ENCODE peak calls at places on chromosome 21, in ten cellular contexts. P is WTC11, T is endodermal cell, E is astrocyte, S is GM20000, U is AG04450, C is GM12865, Q is H9, B is fibroblast of lung, M is endothelial cell. H is an unnamed sample.

GRCh38 chr21:45461369-45461750 is 56.4 kb downstream of the COL18A1 start:
- DNase-seq in P (no peak), T (no peak), E (no peak), S (no peak), U (no peak), C (no peak), Q (no peak), B (no peak), M (no peak), H (no peak)

GRCh38 chr21:29170935-29171334 is 40.5 kb downstream of the MAP3K7CL start:
- DNase-seq in P (no peak), T (no peak), E (no peak), S (no peak), U (no peak), C (no peak), Q (no peak), B (no peak), M (no peak), H (no peak)

GRCh38 chr21:39666681-39667315 is 54.1 kb downstream of the B3GALT5 start:
- DNase-seq in P (no peak), T (peak), E (no peak), S (no peak), U (no peak), C (no peak), Q (no peak), B (no peak), M (no peak), H (no peak)

GRCh38 chr21:38769253-38769780 is 36.4 kb upstream of the ETS2 start:
- DNase-seq in P (no peak), T (no peak), E (peak), S (no peak), U (peak), C (no peak), Q (no peak), B (peak), M (no peak), H (no peak)

GRCh38 chr21:26167593-26167992 is 3.0 kb downstream of the APP start:
- DNase-seq in P (no peak), T (no peak), E (no peak), S (no peak), U (no peak), C (no peak), Q (no peak), B (no peak), M (no peak), H (no peak)

GRCh38 chr21:15631342-15631741 is 98.4 kb upstream of the USP25 start:
- DNase-seq in P (no peak), T (no peak), E (peak), S (no peak), U (peak), C (no peak), Q (no peak), B (peak), M (no peak), H (no peak)

GRCh38 chr21:26135520-26135919 is 35.0 kb downstream of the APP start:
- DNase-seq in P (no peak), T (no peak), E (no peak), S (no peak), U (no peak), C (no peak), Q (no peak), B (no peak), M (no peak), H (no peak)

GRCh38 chr21:45228171-45228641 is 59.5 kb downstream of the POFUT2 start:
- DNase-seq in P (no peak), T (no peak), E (peak), S (no peak), U (peak), C (no peak), Q (no peak), B (peak), M (no peak), H (no peak)

GRCh38 chr21:27700974-27701614 is 734.2 kb upstream of the ADAMTS5 start:
- DNase-seq in P (peak), T (peak), E (peak), S (peak), U (peak), C (peak), Q (peak), B (peak), M (peak), H (peak)

GRCh38 chr21:39610705-39611104 is 2.0 kb upstream of the B3GALT5 start:
- DNase-seq in P (peak), T (peak), E (no peak), S (no peak), U (no peak), C (no peak), Q (peak), B (no peak), M (no peak), H (no peak)

GRCh38 chr21:30480145-30480544 is at the start of gene KRTAP19-1:
- DNase-seq in P (no peak), T (no peak), E (no peak), S (no peak), U (no peak), C (no peak), Q (no peak), B (no peak), M (no peak), H (no peak)

GRCh38 chr21:33039542-33039941 is 13.8 kb downstream of the OLIG2 start:
- DNase-seq in P (no peak), T (no peak), E (no peak), S (no peak), U (no peak), C (no peak), Q (no peak), B (no peak), M (no peak), H (no peak)

GRCh38 chr21:46229133-46229922 is 754 bp upstream of the LSS start:
- DNase-seq in P (no peak), T (no peak), E (no peak), S (peak), U (no peak), C (peak), Q (no peak), B (no peak), M (no peak), H (no peak)

GRCh38 chr21:36125513-36126121 is 9.3 kb upstream of the CBR3 start:
- DNase-seq in P (peak), T (peak), E (peak), S (peak), U (no peak), C (peak), Q (no peak), B (peak), M (peak), H (peak)

GRCh38 chr21:25080706-25081495 is 526.4 kb downstream of the MRPL39 start:
- DNase-seq in P (no peak), T (no peak), E (peak), S (no peak), U (no peak), C (no peak), Q (no peak), B (peak), M (no peak), H (no peak)

GRCh38 chr21:38888956-38889605 is 83.4 kb downstream of the ETS2 start:
- DNase-seq in P (no peak), T (no peak), E (peak), S (no peak), U (no peak), C (no peak), Q (no peak), B (peak), M (no peak), H (no peak)

GRCh38 chr21:45130324-45130774 is 56.0 kb downstream of the ADARB1 start:
- DNase-seq in P (no peak), T (no peak), E (peak), S (peak), U (no peak), C (no peak), Q (no peak), B (peak), M (no peak), H (no peak)

GRCh38 chr21:32566990-32567389 is 18.3 kb downstream of the TCP10L start:
- DNase-seq in P (no peak), T (no peak), E (no peak), S (no peak), U (no peak), C (no peak), Q (no peak), B (no peak), M (no peak), H (no peak)

GRCh38 chr21:36065497-36066036 is 4.3 kb upstream of the CBR1 start:
- DNase-seq in P (no peak), T (no peak), E (peak), S (no peak), U (no peak), C (peak), Q (no peak), B (peak), M (no peak), H (no peak)

GRCh38 chr21:17467392-17467791 is 45.5 kb upstream of the CXADR start:
- DNase-seq in P (no peak), T (no peak), E (no peak), S (no peak), U (no peak), C (no peak), Q (no peak), B (peak), M (no peak), H (no peak)

GRCh38 chr21:27101533-27101932 is 134.6 kb upstream of the ADAMTS5 start:
- DNase-seq in P (no peak), T (no peak), E (no peak), S (no peak), U (no peak), C (no peak), Q (no peak), B (peak), M (no peak), H (no peak)

GRCh38 chr21:28704746-28705145 is 287.9 kb downstream of the LTN1 start:
- DNase-seq in P (no peak), T (no peak), E (peak), S (no peak), U (no peak), C (no peak), Q (no peak), B (peak), M (no peak), H (no peak)

GRCh38 chr21:36470294-36470693 is 9.6 kb downstream of the CLDN14 start:
- DNase-seq in P (peak), T (peak), E (no peak), S (no peak), U (no peak), C (no peak), Q (peak), B (no peak), M (no peak), H (no peak)

GRCh38 chr21:45471229-45472052 is 66.5 kb downstream of the COL18A1 start:
- DNase-seq in P (no peak), T (no peak), E (peak), S (no peak), U (peak), C (no peak), Q (no peak), B (peak), M (no peak), H (no peak)

GRCh38 chr21:38249879-38250278 is 6.9 kb upstream of the KCNJ15 start:
- DNase-seq in P (no peak), T (no peak), E (no peak), S (no peak), U (no peak), C (no peak), Q (no peak), B (no peak), M (no peak), H (no peak)

GRCh38 chr21:36700961-36701911 is 2.3 kb downstream of the SIM2 start:
- DNase-seq in P (peak), T (peak), E (no peak), S (peak), U (no peak), C (no peak), Q (peak), B (no peak), M (peak), H (peak)

GRCh38 chr21:28444567-28444966 is 548.1 kb downstream of the LTN1 start:
- DNase-seq in P (no peak), T (no peak), E (no peak), S (no peak), U (no peak), C (no peak), Q (no peak), B (no peak), M (no peak), H (no peak)

GRCh38 chr21:46033410-46034404 is 52.1 kb downstream of the COL6A1 start:
- DNase-seq in P (no peak), T (no peak), E (no peak), S (no peak), U (peak), C (no peak), Q (no peak), B (peak), M (no peak), H (no peak)

GRCh38 chr21:37871121-37871862 is 45.0 kb downstream of the KCNJ6 start:
- DNase-seq in P (no peak), T (no peak), E (peak), S (no peak), U (peak), C (no peak), Q (no peak), B (peak), M (no peak), H (no peak)

GRCh38 chr21:16488042-16488441 is 758.3 kb downstream of the USP25 start:
- DNase-seq in P (no peak), T (no peak), E (no peak), S (no peak), U (no peak), C (no peak), Q (no peak), B (no peak), M (no peak), H (no peak)

GRCh38 chr21:21018841-21019240 is 20.6 kb downstream of the NCAM2 start:
- DNase-seq in P (no peak), T (no peak), E (peak), S (no peak), U (no peak), C (no peak), Q (no peak), B (no peak), M (no peak), H (no peak)

GRCh38 chr21:46009951-46010655 is 28.5 kb downstream of the COL6A1 start:
- DNase-seq in P (no peak), T (peak), E (no peak), S (no peak), U (no peak), C (no peak), Q (peak), B (no peak), M (no peak), H (no peak)

GRCh38 chr21:37582613-37583012 is 216.0 kb downstream of the DYRK1A start:
- DNase-seq in P (no peak), T (peak), E (peak), S (peak), U (peak), C (peak), Q (no peak), B (peak), M (peak), H (peak)

GRCh38 chr21:28235169-28235892 is 757.3 kb downstream of the LTN1 start:
- DNase-seq in P (peak), T (peak), E (no peak), S (no peak), U (no peak), C (peak), Q (peak), B (no peak), M (no peak), H (no peak)

GRCh38 chr21:17462276-17462981 is 50.4 kb upstream of the CXADR start:
- DNase-seq in P (no peak), T (no peak), E (peak), S (no peak), U (no peak), C (no peak), Q (no peak), B (no peak), M (no peak), H (no peak)

GRCh38 chr21:41460578-41461527 is 34.8 kb downstream of the MX1 start:
- DNase-seq in P (peak), T (peak), E (no peak), S (peak), U (peak), C (peak), Q (peak), B (peak), M (peak), H (peak)
- TF ChIP-seq CTCF in P (no peak), T (peak), E (peak), S (peak), U (peak), C (peak), Q (peak), B (peak), M (peak), H (peak)

GRCh38 chr21:34075760-34076159 is 2.4 kb downstream of the MRPS6 start:
- DNase-seq in P (no peak), T (no peak), E (no peak), S (no peak), U (no peak), C (no peak), Q (no peak), B (peak), M (no peak), H (no peak)

GRCh38 chr21:34073032-34073748 is at the start of the genes MRPS6 and SLC5A3:
- DNase-seq in P (peak), T (peak), E (peak), S (peak), U (peak), C (peak), Q (peak), B (peak), M (peak), H (peak)

GRCh38 chr21:34075099-34075425 is 1.7 kb downstream of the MRPS6 start:
- DNase-seq in P (no peak), T (no peak), E (no peak), S (no peak), U (no peak), C (no peak), Q (no peak), B (no peak), M (no peak), H (no peak)

GRCh38 chr21:34073749-34074282 is 438 bp downstream of the MRPS6 start:
- DNase-seq in P (peak), T (peak), E (no peak), S (peak), U (no peak), C (peak), Q (no peak), B (no peak), M (peak), H (peak)

GRCh38 chr21:34074283-34075098 is 1.1 kb downstream of the MRPS6 start:
- DNase-seq in P (peak), T (peak), E (no peak), S (no peak), U (no peak), C (peak), Q (no peak), B (peak), M (peak), H (no peak)
- TF ChIP-seq CTCF in P (no peak), T (peak), E (no peak), S (no peak), U (no peak), C (no peak), Q (peak), B (no peak), M (no peak), H (no peak)

DNA sequence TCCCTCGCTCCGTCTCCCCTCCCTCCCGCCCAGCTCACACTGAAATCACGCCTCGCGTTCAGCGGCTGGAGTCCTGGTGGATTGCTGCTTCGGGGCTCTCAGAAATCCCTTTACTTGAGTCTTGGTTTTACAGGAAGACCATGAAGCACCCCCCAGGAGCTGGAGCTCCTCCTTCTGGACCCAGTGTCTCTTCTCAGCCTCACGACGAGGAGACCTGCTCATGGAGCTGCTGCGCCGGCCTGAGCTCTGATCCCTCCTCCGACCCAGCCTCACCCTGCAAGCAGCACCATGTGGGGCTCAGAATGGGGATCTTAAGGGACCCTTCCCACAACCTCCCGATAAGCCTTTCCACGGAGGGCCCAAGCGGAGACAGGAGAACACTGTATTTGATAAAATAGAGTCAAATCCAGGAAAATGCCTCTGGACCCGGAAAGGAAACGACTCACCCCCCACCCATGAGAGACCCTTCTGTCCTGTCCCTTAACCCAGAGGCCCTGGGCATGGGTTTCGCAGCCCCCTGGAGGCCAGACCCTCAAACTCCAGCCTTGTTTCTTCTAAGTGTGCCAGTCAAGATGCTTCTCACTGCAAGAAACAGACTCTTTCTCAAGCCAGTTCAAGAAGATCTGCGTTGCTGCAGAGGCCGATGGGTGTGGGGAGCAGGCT is 26.0 kb downstream of the PDE9A start:
- DNase-seq in P (peak), T (peak), E (no peak), S (no peak), U (no peak), C (no peak), Q (no peak), B (no peak), M (no peak), H (no peak)
- TF ChIP-seq CTCF in P (no peak), T (peak), E (no peak), S (no peak), U (no peak), C (no peak), Q (peak), B (no peak), M (no peak), H (no peak)

GRCh38 chr21:34352556-34352955 is 11.2 kb upstream of the KCNE2 start:
- DNase-seq in P (no peak), T (peak), E (no peak), S (no peak), U (no peak), C (no peak), Q (no peak), B (no peak), M (no peak), H (no peak)

GRCh38 chr21:34354836-34355235 is 9.0 kb upstream of the KCNE2 start:
- DNase-seq in P (no peak), T (peak), E (no peak), S (no peak), U (no peak), C (no peak), Q (no peak), B (no peak), M (no peak), H (no peak)

GRCh38 chr21:34355570-34355969 is 8.2 kb upstream of the KCNE2 start:
- DNase-seq in P (no peak), T (peak), E (no peak), S (no peak), U (no peak), C (no peak), Q (no peak), B (no peak), M (no peak), H (no peak)

GRCh38 chr21:34348890-34349519 is 14.8 kb upstream of the KCNE2 start:
- DNase-seq in P (no peak), T (no peak), E (no peak), S (no peak), U (no peak), C (no peak), Q (no peak), B (no peak), M (no peak), H (no peak)

GRCh38 chr21:34351786-34352241 is 12.0 kb upstream of the KCNE2 start:
- DNase-seq in P (no peak), T (peak), E (no peak), S (peak), U (no peak), C (peak), Q (no peak), B (peak), M (peak), H (peak)
- TF ChIP-seq CTCF in P (peak), T (peak), E (peak), S (peak), U (peak), C (peak), Q (peak), B (peak), M (peak), H (peak)

DNA sequence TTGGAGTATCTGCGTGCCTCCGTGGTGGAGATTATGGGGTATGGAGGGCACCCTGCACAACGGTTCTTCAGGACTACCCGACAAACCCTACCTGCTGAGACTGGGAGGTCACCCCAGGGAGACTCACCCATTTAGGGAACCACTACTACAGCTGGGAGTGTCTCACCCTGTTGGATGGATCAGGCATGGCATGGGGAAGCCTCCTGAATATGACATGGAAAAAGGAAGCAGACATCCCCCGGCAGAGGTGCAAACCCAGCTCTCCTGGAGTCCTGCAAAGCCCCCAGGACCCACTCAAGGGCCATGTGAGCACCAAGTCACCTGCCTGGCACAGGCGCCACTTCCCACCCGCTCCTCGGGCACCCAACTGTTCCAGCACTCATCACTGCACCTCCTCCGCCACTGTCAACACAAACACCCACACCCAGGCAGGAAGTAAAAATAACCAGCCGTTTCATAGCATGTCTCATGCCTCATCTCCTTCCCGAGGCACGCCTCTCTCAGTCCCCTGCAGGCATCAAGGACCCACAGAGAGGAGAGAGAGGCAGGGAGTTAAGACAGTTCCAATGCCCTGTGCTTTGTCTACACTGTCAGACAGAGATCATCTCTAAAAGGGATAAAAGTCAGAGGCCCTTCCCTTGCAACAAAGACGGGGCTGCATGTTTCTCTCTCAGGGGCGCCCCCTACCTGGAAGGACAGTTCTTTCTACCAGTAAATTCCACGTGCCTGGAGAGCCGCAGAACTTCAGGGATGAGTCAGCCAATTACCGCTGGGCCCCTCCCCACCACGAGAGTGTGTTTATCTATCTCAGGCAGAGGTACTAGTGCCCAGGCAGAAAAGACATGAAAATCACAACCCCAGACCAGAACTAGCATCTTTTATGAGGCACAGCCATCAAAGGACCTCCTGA is 150.1 kb upstream of the SOD1 start:
- DNase-seq in P (peak), T (peak), E (peak), S (peak), U (no peak), C (peak), Q (peak), B (no peak), M (peak), H (no peak)
- TF ChIP-seq CTCF in P (peak), T (peak), E (peak), S (no peak), U (no peak), C (peak), Q (peak), B (no peak), M (no peak), H (peak)

GRCh38 chr21:14114251-14114650 is 96.5 kb downstream of the LIPI start:
- DNase-seq in P (peak), T (peak), E (no peak), S (no peak), U (no peak), C (no peak), Q (peak), B (no peak), M (no peak), H (no peak)
- TF ChIP-seq CTCF in P (no peak), T (no peak), E (no peak), S (no peak), U (no peak), C (no peak), Q (no peak), B (no peak), M (no peak), H (no peak)

H was measured in GM13977.